ENCODE peak calls at places on chromosomes 4 and X, in four cellular contexts. U is Peyer's patch, O is testis, P is heart right ventricle. Y is an unnamed sample.

GRCh38 chr4:185713272-185713671 is 98.7 kb downstream of the SORBS2 start:
- DNase-seq in U (no peak), O (no peak), P (no peak), Y (no peak)

GRCh38 chrX:103101280-103102042 is 8.5 kb upstream of the NXF3 start:
- DNase-seq in U (no peak), O (peak; percentile 85), P (no peak), Y (no peak)

GRCh38 chr4:38503689-38504395 is 160.2 kb upstream of the KLF3 start:
- DNase-seq in U (no peak), O (no peak), P (no peak), Y (no peak)

GRCh38 chr4:7193040-7193958 is 961 bp downstream of the SORCS2 start:
- DNase-seq in U (peak; percentile 43), O (peak; percentile 18), P (no peak), Y (no peak)

GRCh38 chr4:150310159-150310895 is 232.1 kb downstream of the DCLK2 start:
- DNase-seq in U (no peak), O (no peak), P (no peak), Y (no peak)

GRCh38 chr4:88296413-88297052 is 12.2 kb upstream of the PPM1K start:
- DNase-seq in U (no peak), O (no peak), P (no peak), Y (no peak)

GRCh38 chrX:14927391-14927790 is 54.2 kb downstream of the MOSPD2 start:
- DNase-seq in U (no peak), O (no peak), P (no peak), Y (no peak)

GRCh38 chrX:153993079-153993478 is 20.5 kb downstream of the TMEM187 start:
- DNase-seq in U (no peak), O (no peak), P (no peak), Y (no peak)

GRCh38 chr4:177907736-177908424 is 465.6 kb upstream of the AGA start:
- DNase-seq in U (no peak), O (no peak), P (no peak), Y (no peak)

DNA sequence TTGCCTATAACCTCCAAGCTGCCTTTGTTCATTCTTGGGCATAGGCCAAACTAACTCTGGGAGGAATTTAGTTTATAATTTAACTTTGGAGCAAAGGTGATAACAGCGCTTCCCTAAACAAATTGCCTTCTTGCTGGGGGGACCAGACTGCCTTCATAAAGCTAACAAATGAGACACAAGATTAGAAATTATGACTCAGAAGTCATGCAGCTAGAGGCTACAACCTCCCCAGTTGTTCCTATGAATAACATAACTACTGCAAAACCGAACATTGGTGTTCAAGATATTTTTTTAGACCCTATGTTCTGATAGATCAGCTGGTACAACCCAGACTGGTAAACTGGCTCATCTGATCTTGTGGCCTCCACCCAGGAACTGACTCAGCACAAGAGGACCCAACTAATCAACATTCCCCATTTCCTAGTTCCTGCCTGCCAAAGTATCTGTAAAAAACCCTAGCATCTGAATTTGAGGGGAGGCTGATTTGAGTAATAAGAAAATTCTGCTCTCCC is 22.0 kb upstream of the TMPRSS11B start:
- DNase-seq in U (no peak), O (no peak), P (no peak), Y (no peak)
- H3K9me3 ChIP-seq in U (no peaks in the 10 kb centered on the region), O (no peaks in the 10 kb centered on the region), P (no peaks in the 10 kb centered on the region), Y (no peaks in the 10 kb centered on the region)

GRCh38 chrX:149497054-149497453 is 8.1 kb downstream of the IDS start:
- DNase-seq in U (no peak), O (no peak), P (no peak), Y (no peak)

GRCh38 chrX:149495573-149496071 is 9.5 kb downstream of the IDS start:
- DNase-seq in U (peak; percentile 58), O (no peak), P (no peak), Y (peak; percentile 16)

GRCh38 chrX:149497626-149498025 is 7.5 kb downstream of the IDS start:
- DNase-seq in U (no peak), O (no peak), P (no peak), Y (no peak)

GRCh38 chrX:149498767-149499166 is 6.3 kb downstream of the IDS start:
- DNase-seq in U (no peak), O (no peak), P (no peak), Y (no peak)

GRCh38 chrX:149499766-149500165 is 5.3 kb downstream of the IDS start:
- DNase-seq in U (no peak), O (no peak), P (no peak), Y (no peak)
- H3K27ac ChIP-seq in U (no peak overlapping the region), O (no peak overlapping the region), P (no peak overlapping the region), Y (no peak overlapping the region)

GRCh38 chr4:97984545-97985131 is 158.6 kb downstream of the STPG2 start:
- DNase-seq in U (no peak), O (peak; percentile 42), P (no peak), Y (no peak)

GRCh38 chr4:97990409-97990808 is 152.9 kb downstream of the STPG2 start:
- DNase-seq in U (no peak), O (no peak), P (no peak), Y (no peak)

GRCh38 chr4:97987019-97987648 is 156.1 kb downstream of the STPG2 start:
- DNase-seq in U (no peak), O (no peak), P (no peak), Y (no peak)
- TF ChIP-seq CTCF in U (peak; percentile 7), O (no peak), P (peak; percentile 22), Y (no peak)

GRCh38 chrX:727738-728621 is 97.4 kb downstream of the SHOX start:
- DNase-seq in U (no peak), O (no peak), P (no peak), Y (no peak)

GRCh38 chrX:724256-724655 is 93.7 kb downstream of the SHOX start:
- DNase-seq in U (no peak), O (no peak), P (no peak), Y (no peak)

GRCh38 chrX:734411-734810 is 103.8 kb downstream of the SHOX start:
- DNase-seq in U (no peak), O (no peak), P (no peak), Y (no peak)

DNA sequence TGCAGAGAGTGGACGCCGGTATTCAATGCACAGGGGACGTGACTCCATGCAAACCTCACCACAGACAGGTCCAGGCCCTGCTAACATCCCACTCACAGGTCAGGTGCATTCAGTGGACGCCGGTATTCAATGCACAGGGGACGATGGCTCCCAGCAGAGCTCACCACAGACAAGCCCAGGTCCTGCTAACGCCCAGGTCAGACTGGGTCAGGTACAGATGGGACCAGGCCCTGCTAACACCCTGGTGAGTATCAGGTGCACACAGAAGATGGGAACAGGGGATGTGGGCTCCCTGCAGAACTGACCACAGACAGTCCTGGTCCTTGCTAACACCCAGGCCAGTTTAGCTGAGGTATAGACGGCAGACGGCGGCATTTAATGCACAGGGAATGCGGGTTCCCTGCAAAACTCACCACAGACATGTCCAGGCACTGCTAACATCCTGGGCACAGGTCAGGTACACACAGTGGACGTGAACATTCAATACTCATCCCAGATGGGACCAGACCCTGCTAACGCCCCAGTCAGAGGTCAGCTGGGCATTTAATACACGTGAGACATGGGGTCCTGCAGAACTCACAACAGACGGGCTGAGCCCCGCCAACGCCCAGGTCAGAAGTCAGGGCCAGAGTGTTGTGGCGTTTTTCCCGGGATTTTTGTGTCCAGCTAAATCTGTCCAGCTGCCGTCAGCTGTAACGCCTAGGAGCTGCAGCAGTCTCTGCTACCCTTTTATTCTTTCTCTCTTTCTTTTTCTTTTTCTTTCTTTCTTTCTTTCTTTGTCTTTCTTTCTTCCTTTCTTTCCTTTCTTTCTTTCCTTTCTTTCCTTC is 99.2 kb downstream of the SHOX start:
- DNase-seq in U (no peak), O (no peak), P (no peak), Y (no peak)
- H3K9me3 ChIP-seq in U (no peaks in the 10 kb centered on the region), O (no peaks in the 10 kb centered on the region), P (no peaks in the 10 kb centered on the region), Y (no peaks in the 10 kb centered on the region)

GRCh38 chr4:76178296-76178695 is 30.1 kb upstream of the NUP54 start:
- DNase-seq in U (no peak), O (no peak), P (no peak), Y (no peak)
- H3K27ac ChIP-seq in U (no peak overlapping the region), O (no peak overlapping the region), P (no peak overlapping the region), Y (peak overlapping the region; percentile 70)

GRCh38 chr4:109432203-109432602 is 1.4 kb upstream of the SEC24B start:
- DNase-seq in U (no peak), O (no peak), P (no peak), Y (no peak)

GRCh38 chr4:109434793-109435080 is 1.1 kb downstream of the SEC24B start:
- DNase-seq in U (no peak), O (no peak), P (no peak), Y (no peak)

GRCh38 chr4:109432676-109433075 is 939 bp upstream of the SEC24B start:
- DNase-seq in U (no peak), O (no peak), P (no peak), Y (no peak)

GRCh38 chr4:109434007-109434792 is 585 bp downstream of the SEC24B start:
- DNase-seq in U (peak; percentile 57), O (peak; percentile 55), P (peak; percentile 51), Y (peak; percentile 25)

DNA sequence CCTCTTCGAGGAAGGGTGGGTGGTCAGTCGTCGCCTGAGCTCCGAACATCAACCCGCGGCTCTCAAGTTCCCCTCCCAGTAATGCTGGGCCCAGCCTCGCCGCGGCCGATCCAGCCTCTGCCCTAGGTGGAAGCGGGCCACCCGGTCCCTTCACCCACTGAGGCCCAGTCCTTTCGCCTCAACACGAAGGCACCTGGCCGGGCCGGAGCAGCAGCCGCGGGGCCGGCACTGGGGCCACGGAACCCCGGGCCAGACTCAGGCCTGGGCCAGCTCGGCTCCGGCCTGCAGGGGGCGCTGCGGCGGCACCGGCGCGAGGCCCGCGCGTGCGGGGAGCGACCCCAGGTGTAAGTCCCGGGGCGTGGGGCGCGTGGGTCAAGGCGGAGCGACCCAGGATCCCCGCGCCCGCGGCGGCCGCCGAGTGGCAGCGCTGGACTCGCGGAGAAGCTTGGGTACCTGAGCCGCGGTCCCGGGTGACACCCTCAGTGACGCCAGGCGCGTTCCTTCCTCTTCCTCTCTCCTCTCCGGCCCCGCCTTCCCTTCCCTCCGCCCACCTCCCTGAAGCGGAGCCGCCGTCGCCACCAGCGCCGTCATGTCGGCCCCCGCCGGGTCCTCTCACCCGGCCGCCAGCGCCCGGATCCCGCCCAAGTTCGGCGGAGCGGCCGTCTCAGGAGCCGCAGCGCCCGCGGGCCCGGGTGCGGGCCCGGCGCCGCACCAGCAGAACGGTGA is at the start of gene SEC24B:
- DNase-seq in U (peak; percentile 97), O (peak; percentile 93), P (peak; percentile 91), Y (peak; percentile 82)
- TF ChIP-seq CTCF in U (peak; percentile 90), O (peak; percentile 94), P (peak; percentile 96), Y (peak; percentile 99)

GRCh38 chr4:8337083-8337482 is 67.5 kb downstream of the HTRA3 start:
- DNase-seq in U (no peak), O (no peak), P (no peak), Y (no peak)
- H3K9me3 ChIP-seq in U (no peaks in the 10 kb centered on the region), O (no peaks in the 10 kb centered on the region), P (no peaks in the 10 kb centered on the region), Y (no peaks in the 10 kb centered on the region)

GRCh38 chr4:123976285-123976684 is 579.7 kb downstream of the SPRY1 start:
- DNase-seq in U (no peak), O (no peak), P (no peak), Y (no peak)
- H3K27ac ChIP-seq in U (no peak overlapping the region), O (no peak overlapping the region), P (peak overlapping the region; percentile 27), Y (no peak overlapping the region)

Y was measured in gastrocnemius medialis.